ENCODE peak calls at places on chromosomes 4 and X, in seven cellular contexts. U is left ventricle myocardium inferior; J is AG04450; F is iPS DF 6.9; M is naive thymus-derived CD4-positive, alpha-beta T cell; K is lung; B is lower lobe of right lung. X is an unnamed sample. For H3K27me3, the result is how much of the 10 kb centered on the place peaks cover.

GRCh38 chr4:13562876-13563275 is 18.6 kb upstream of the NKX3-2 start:
- DNase-seq in B (no peak), U (no peak), F (no peak), J (no peak), M (no peak), K (no peak), X (no peak)

GRCh38 chr4:185518069-185518468 is 17.2 kb downstream of the PDLIM3 start:
- DNase-seq in J (no peak), K (no peak), B (no peak), M (no peak), F (no peak), U (no peak), X (no peak)

GRCh38 chr4:97646997-97647396 is 496.3 kb downstream of the STPG2 start:
- DNase-seq in J (no peak), U (peak), K (no peak), F (no peak), B (no peak), M (no peak), X (no peak)

GRCh38 chr4:53734584-53735363 is 143.5 kb upstream of the LNX1 start:
- DNase-seq in M (no peak), B (no peak), F (no peak), J (no peak), U (no peak), K (no peak), X (no peak)

GRCh38 chr4:150212927-150213326 is 134.7 kb downstream of the DCLK2 start:
- DNase-seq in B (no peak), K (no peak), F (no peak), M (no peak), U (no peak), J (no peak), X (no peak)

GRCh38 chr4:87497141-87497540 is 32.0 kb downstream of the SPARCL1 start:
- DNase-seq in F (no peak), M (no peak), B (no peak), U (no peak), K (no peak), J (no peak), X (no peak)

GRCh38 chrX:13007519-13008188 is 32.7 kb downstream of the TMSB4X start:
- DNase-seq in B (no peak), U (no peak), K (no peak), J (no peak), F (no peak), M (no peak), X (no peak)

GRCh38 chr4:123158576-123158975 is 236.2 kb upstream of the NUDT6 start:
- DNase-seq in K (no peak), B (no peak), F (peak), U (no peak), J (no peak), M (no peak), X (no peak)

GRCh38 chrX:123713434-123713833 is 19.4 kb downstream of the THOC2 start:
- DNase-seq in M (no peak), B (no peak), U (no peak), K (no peak), J (no peak), F (no peak), X (no peak)

GRCh38 chr4:34922325-34922724 is 1322.0 kb downstream of the ARAP2 start:
- DNase-seq in J (no peak), B (no peak), F (no peak), M (no peak), U (no peak), K (no peak), X (no peak)

GRCh38 chr4:186808635-186809018 is 85.0 kb upstream of the FAT1 start:
- DNase-seq in B (no peak), F (no peak), K (no peak), J (peak), U (no peak), M (no peak), X (no peak)

GRCh38 chr4:174122705-174123104 is 160.8 kb downstream of the FBXO8 start:
- DNase-seq in B (no peak), M (no peak), K (no peak), J (no peak), U (no peak), F (no peak), X (no peak)

GRCh38 chr4:158949094-158949493 is 153.8 kb upstream of the RAPGEF2 start:
- DNase-seq in F (no peak), U (no peak), M (no peak), K (no peak), B (no peak), J (no peak), X (no peak)

GRCh38 chr4:103994059-103994458 is 274.3 kb upstream of the TACR3 start:
- DNase-seq in J (no peak), B (no peak), U (no peak), K (no peak), F (peak), M (no peak), X (no peak)

GRCh38 chr4:23890369-23891063 is 669 bp upstream of the PPARGC1A start:
- DNase-seq in U (no peak), B (no peak), K (no peak), J (no peak), F (no peak), M (no peak), X (no peak)

GRCh38 chr4:158327525-158327924 is 117.2 kb downstream of the TMEM144 start:
- DNase-seq in K (no peak), J (no peak), F (peak), M (no peak), B (no peak), U (no peak), X (no peak)

DNA sequence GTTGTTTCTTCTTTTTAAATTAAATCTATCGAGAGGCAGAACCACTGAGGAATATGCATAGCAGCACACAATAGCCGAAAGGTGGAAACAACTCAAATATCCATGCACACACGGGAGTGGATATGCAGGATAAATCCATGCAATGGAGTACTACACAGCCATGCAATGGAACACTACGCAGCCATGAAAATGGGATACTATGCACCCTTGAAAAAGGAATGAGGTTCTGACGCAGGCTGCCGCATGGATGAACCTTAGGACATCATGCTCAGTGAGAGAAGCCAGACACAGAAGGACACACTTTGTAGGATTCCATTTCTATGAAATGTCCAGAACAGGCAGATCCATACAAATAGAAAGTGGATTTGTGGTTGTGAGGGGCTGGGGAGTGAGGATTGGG is 18.4 kb upstream of the P2RY8 start:
- DNase-seq in B (no peak), U (no peak), K (no peak), F (no peak), J (no peak), M (no peak), X (no peak)
- H3K27me3 ChIP-seq in B (under half), U (under half), K (under half), F (under half), J (under half), M (under half), X (under half)

GRCh38 chr4:8016527-8016926 is 76.9 kb upstream of the AFAP1 start:
- DNase-seq in U (no peak), M (no peak), K (no peak), F (no peak), J (no peak), B (no peak), X (no peak)
- H3K27me3 ChIP-seq in U (under half), M (under half), K (under half), F (under half), J (under half), B (under half), X (under half)

GRCh38 chr4:140157341-140157740 is 3.4 kb upstream of the MAML3 start:
- DNase-seq in K (no peak), B (no peak), M (peak), F (no peak), J (no peak), U (no peak), X (no peak)

GRCh38 chr4:140162596-140162995 is 8.6 kb upstream of the MAML3 start:
- DNase-seq in F (no peak), M (no peak), U (no peak), B (no peak), K (no peak), J (no peak), X (no peak)

GRCh38 chr4:140154572-140154891 is 548 bp upstream of the MAML3 start:
- DNase-seq in K (no peak), M (no peak), B (no peak), F (no peak), J (no peak), U (no peak), X (no peak)

GRCh38 chr4:140156529-140157171 is 2.7 kb upstream of the MAML3 start:
- DNase-seq in U (no peak), M (peak), J (no peak), K (no peak), B (no peak), F (no peak), X (no peak)

DNA sequence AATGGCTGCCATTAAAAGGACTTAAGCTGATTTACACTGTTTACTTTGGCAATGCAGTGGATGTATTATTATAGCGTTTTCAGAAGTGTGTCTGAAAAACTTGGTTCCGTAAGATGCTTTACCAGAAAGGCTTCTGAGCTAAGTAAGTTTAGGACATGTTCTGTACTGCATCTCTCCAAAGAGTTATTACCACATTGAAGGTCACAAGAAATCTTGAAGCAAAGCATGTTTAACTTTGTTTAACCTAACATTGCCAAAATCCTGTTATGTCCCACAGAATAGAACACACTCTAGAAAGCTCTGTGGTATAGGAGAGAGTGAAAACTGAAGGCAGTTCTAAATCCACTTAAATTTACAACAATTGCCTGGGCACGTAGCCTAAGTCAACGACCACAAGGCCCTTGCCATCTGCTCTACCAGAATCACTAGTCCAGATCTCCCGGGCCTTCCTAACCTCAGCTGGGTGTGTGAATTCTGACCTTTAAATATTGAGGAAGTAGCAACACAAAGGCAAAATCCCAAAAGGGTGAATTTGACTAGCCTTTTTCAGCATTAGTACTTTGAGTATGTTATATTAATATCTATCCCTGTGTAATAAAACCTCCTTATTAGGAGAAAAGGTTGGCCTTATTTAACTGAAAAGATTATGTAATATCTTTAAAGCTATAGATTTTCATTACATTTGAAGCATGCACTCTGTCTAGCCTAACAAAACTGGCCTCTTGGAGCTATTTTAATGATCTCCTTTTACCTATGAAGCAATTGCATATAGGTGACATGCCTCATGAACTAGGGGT is 4.4 kb upstream of the MAML3 start:
- DNase-seq in K (peak), J (no peak), U (no peak), F (no peak), M (no peak), B (no peak), X (no peak)
- H3K27me3 ChIP-seq in K (under half), J (under half), U (under half), F (under half), M (under half), B (under half), X (under half)

GRCh38 chr4:3772632-3773031 is 6.4 kb downstream of the ADRA2C start:
- DNase-seq in M (no peak), J (no peak), F (no peak), U (no peak), K (no peak), B (no peak), X (no peak)

GRCh38 chr4:3775011-3775410 is 8.8 kb downstream of the ADRA2C start:
- DNase-seq in M (no peak), K (no peak), B (no peak), U (no peak), F (no peak), J (no peak), X (no peak)

GRCh38 chr4:3774253-3774883 is 8.2 kb downstream of the ADRA2C start:
- DNase-seq in M (no peak), J (no peak), K (no peak), U (no peak), B (no peak), F (no peak), X (no peak)

GRCh38 chr4:3771932-3772495 is 5.8 kb downstream of the ADRA2C start:
- DNase-seq in J (no peak), M (no peak), K (no peak), U (no peak), F (no peak), B (no peak), X (no peak)

DNA sequence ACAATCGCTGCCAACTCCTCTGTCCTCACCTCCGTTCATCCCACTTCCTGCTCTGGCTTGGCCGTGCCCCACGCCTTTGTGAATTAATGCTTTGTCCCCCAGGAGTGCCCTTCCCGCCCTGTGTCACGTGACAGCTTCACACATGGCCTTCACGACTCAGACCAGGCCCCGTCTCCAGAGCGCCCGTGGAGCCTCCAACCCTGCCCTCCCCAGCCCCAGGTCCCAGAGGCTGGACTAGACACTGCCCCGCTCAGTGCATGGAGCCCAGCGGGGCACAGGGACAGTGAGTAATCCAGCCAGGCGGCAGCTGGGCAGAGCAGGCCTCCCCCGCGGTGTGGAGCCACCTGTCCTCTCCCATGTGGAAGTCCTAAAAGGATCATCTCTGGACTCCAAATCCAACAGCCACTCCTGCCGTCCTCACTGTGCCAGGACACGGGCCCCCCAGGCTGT is 7.4 kb downstream of the ADRA2C start:
- DNase-seq in J (no peak), B (no peak), F (no peak), M (no peak), K (no peak), U (no peak), X (no peak)
- H3K27me3 ChIP-seq in J (under half), B (under half), F (under half), M (under half), K (under half), U (half or more), X (half or more)

GRCh38 chr4:146577111-146577510 is 55.4 kb upstream of the SLC10A7 start:
- DNase-seq in U (no peak), M (no peak), J (no peak), K (no peak), F (no peak), B (no peak), X (no peak)
- H3K27me3 ChIP-seq in U (under half), M (under half), J (under half), K (under half), F (under half), B (under half), X (under half)

GRCh38 chrX:41971346-41971745 is 48.0 kb upstream of the CASK start:
- DNase-seq in B (no peak), F (no peak), J (no peak), M (no peak), K (no peak), U (no peak), X (no peak)
- H3K27me3 ChIP-seq in B (under half), F (under half), J (under half), M (under half), K (under half), U (under half), X (under half)

GRCh38 chr4:2416564-2417195 is 1.8 kb downstream of the ZFYVE28 start:
- DNase-seq in K (no peak), F (no peak), M (peak), B (peak), U (peak), J (no peak), X (no peak)
- H3K27me3 ChIP-seq in K (under half), F (under half), M (under half), B (under half), U (under half), J (half or more), X (under half)

DNA sequence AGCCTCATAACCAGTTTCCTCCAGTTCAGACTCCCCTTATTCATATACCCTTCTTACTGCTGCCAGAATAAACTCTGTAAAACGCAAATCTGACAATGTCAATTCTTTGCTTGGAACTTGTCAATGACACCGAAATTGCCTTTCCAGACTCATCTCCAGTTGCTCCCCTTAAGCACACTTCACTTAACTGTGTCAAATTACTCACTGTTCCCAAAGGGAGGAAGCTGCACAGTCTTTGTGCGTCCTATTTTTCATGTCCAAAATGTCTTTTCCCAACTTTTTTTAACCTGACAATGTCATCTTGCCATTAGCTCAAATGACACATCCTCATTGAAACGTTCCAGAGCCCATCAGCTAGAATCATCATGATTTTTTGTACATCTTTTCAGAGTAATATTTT is 867.3 kb downstream of the RPA4 start:
- DNase-seq in J (no peak), U (no peak), F (no peak), M (no peak), B (no peak), K (no peak), X (no peak)
- H3K27me3 ChIP-seq in J (under half), U (under half), F (under half), M (under half), B (under half), K (under half), X (under half)